ENCODE peak calls at places on chromosomes 1 and 21, in four cellular contexts. H is sciatic nerve; Q is B cell; B is stimulated activated CD4-positive, alpha-beta T cell treated with anti-CD3 and anti-CD28 coated beads, Interleukin-2, amount 100 ng/mL, for 24 hours. C is an unnamed sample.

GRCh38 chr1:226349801-226350503 is 41.0 kb upstream of the LIN9 start:
- DNase-seq in H (no peak), Q (no peak), B (no peak), C (peak)

GRCh38 chr1:224700915-224701531 is 84.9 kb downstream of the CNIH3 start:
- DNase-seq in H (no peak), Q (no peak), B (no peak), C (peak)

GRCh38 chr1:185567006-185567405 is 167.2 kb upstream of the HMCN1 start:
- DNase-seq in H (no peak), Q (peak), B (no peak), C (peak)

GRCh38 chr1:153968000-153968363 is 280 bp downstream of the CREB3L4 start:
- DNase-seq in H (no peak), Q (no peak), B (no peak), C (no peak)

GRCh38 chr1:111906111-111906510 is 83.4 kb downstream of the KCND3 start:
- DNase-seq in H (no peak), Q (peak), B (no peak), C (no peak)

GRCh38 chr1:53588053-53588779 is 129.0 kb downstream of the DMRTB1 start:
- DNase-seq in H (no peak), Q (no peak), B (no peak), C (no peak)

GRCh38 chr21:46552865-46553379 is 52.0 kb downstream of the S100B start:
- DNase-seq in H (peak), Q (no peak), B (no peak), C (no peak)

GRCh38 chr1:155077758-155078495 is 710 bp upstream of the EFNA3 start:
- DNase-seq in H (no peak), Q (no peak), B (no peak), C (no peak)

GRCh38 chr21:29462475-29462874 is 163.8 kb downstream of the BACH1 start:
- DNase-seq in H (no peak), Q (no peak), B (no peak), C (no peak)

GRCh38 chr1:2322065-2322571 is 69.2 kb downstream of the MORN1 start:
- DNase-seq in H (peak), Q (no peak), B (no peak), C (no peak)

GRCh38 chr21:8998946-8999681 is 1522.3 kb upstream of the TPTE start:
- DNase-seq in H (no peak), Q (no peak), B (no peak), C (no peak)

GRCh38 chr1:56520202-56520601 is 59.2 kb downstream of the PLPP3 start:
- DNase-seq in H (no peak), Q (no peak), B (no peak), C (no peak)

GRCh38 chr1:33152685-33153432 is 29.0 kb downstream of the TRIM62 start:
- DNase-seq in H (peak), Q (no peak), B (no peak), C (no peak)

GRCh38 chr21:45017376-45017960 is 56.9 kb upstream of the ADARB1 start:
- DNase-seq in H (no peak), Q (no peak), B (no peak), C (no peak)

GRCh38 chr1:106879538-106879937 is 176.9 kb upstream of the PRMT6 start:
- DNase-seq in H (no peak), Q (no peak), B (no peak), C (no peak)

GRCh38 chr1:73604739-73605138 is 593.2 kb downstream of the LRRIQ3 start:
- DNase-seq in H (no peak), Q (no peak), B (no peak), C (no peak)

GRCh38 chr1:208829601-208830000 is 585.4 kb upstream of the PLXNA2 start:
- DNase-seq in H (no peak), Q (no peak), B (no peak), C (no peak)

GRCh38 chr1:156859523-156860112 is 701 bp upstream of the INSRR start:
- DNase-seq in H (no peak), Q (no peak), B (no peak), C (peak)

GRCh38 chr1:7705048-7705907 is 65.8 kb upstream of the VAMP3 start:
- DNase-seq in H (no peak), Q (peak), B (peak), C (no peak)

GRCh38 chr1:229229721-229230135 is 41.2 kb upstream of the RAB4A start:
- DNase-seq in H (peak), Q (no peak), B (no peak), C (no peak)

GRCh38 chr21:36005018-36005417 is 55.3 kb downstream of the SETD4 start:
- DNase-seq in H (no peak), Q (no peak), B (no peak), C (no peak)

GRCh38 chr1:176208034-176208433 is 948 bp upstream of the COP1 start:
- DNase-seq in H (no peak), Q (no peak), B (peak), C (no peak)

GRCh38 chr21:44758781-44759627 is 42.6 kb downstream of the UBE2G2 start:
- DNase-seq in H (peak), Q (no peak), B (no peak), C (no peak)

GRCh38 chr1:44817771-44818495 is 9.6 kb downstream of the BTBD19 start:
- DNase-seq in H (peak), Q (peak), B (no peak), C (no peak)

GRCh38 chr1:8702121-8702520 is 115.3 kb downstream of the RERE start:
- DNase-seq in H (no peak), Q (no peak), B (peak), C (peak)

GRCh38 chr1:94608852-94609570 is 67.5 kb upstream of the F3 start:
- DNase-seq in H (no peak), Q (no peak), B (no peak), C (no peak)

GRCh38 chr1:153655333-153655732 is 3.2 kb upstream of the SNAPIN start:
- DNase-seq in H (no peak), Q (no peak), B (no peak), C (no peak)

GRCh38 chr1:22636369-22636768 is at the start of gene C1QA:
- DNase-seq in H (peak), Q (no peak), B (no peak), C (no peak)

GRCh38 chr1:56105397-56105796 is 474.0 kb downstream of the PLPP3 start:
- DNase-seq in H (no peak), Q (no peak), B (no peak), C (no peak)

GRCh38 chr21:36773111-36773510 is 74.2 kb downstream of the SIM2 start:
- DNase-seq in H (no peak), Q (no peak), B (no peak), C (no peak)

GRCh38 chr1:229119161-229119560 is 151.8 kb upstream of the RAB4A start:
- DNase-seq in H (no peak), Q (no peak), B (no peak), C (no peak)

GRCh38 chr1:221076467-221076866 is 197.2 kb downstream of the HLX start:
- DNase-seq in H (no peak), Q (no peak), B (no peak), C (no peak)

C was measured in GM13977.